ENCODE peak calls at places on chromosomes 2 and 18, in nine cellular contexts. O is stomach; M is left ventricle myocardium inferior; I is HCT116; V is WERI-Rb-1; W is ascending aorta; A is lower leg skin; C is CD8-positive, alpha-beta T cell; E is AG09309. X is an unnamed sample.

GRCh38 chr2:30664761-30665358 is 142.4 kb downstream of the CAPN13 start:
- DNase-seq in C (no peak), M (no peak), W (no peak), O (no peak), E (peak), I (peak), A (peak), V (no peak), X (peak)

GRCh38 chr2:144660518-144661316 is 140.8 kb upstream of the ZEB2 start:
- DNase-seq in I (no peak), E (no peak), A (no peak), W (no peak), O (no peak), V (peak), C (no peak), M (no peak), X (no peak)

GRCh38 chr18:34600118-34600517 is 110.0 kb upstream of the DTNA start:
- DNase-seq in E (no peak), C (no peak), A (no peak), O (no peak), I (no peak), V (no peak), M (no peak), W (no peak), X (no peak)

GRCh38 chr18:47594063-47594462 is 336.4 kb downstream of the SMAD2 start:
- DNase-seq in C (no peak), A (no peak), E (no peak), V (peak), I (no peak), W (no peak), M (no peak), O (no peak), X (no peak)

GRCh38 chr2:59167514-59167913 is 926.4 kb upstream of the FANCL start:
- DNase-seq in C (no peak), V (no peak), I (no peak), M (no peak), O (no peak), W (no peak), E (no peak), A (no peak), X (no peak)

GRCh38 chr2:239425496-239426098 is 24.8 kb upstream of the HDAC4 start:
- DNase-seq in E (no peak), C (no peak), M (no peak), I (no peak), A (no peak), O (no peak), W (no peak), V (no peak), X (no peak)

GRCh38 chr2:169507698-169508097 is 1.8 kb upstream of the KLHL41 start:
- DNase-seq in O (no peak), C (no peak), M (no peak), V (no peak), E (no peak), W (no peak), I (no peak), A (no peak), X (no peak)

GRCh38 chr2:179298666-179299065 is 34.0 kb upstream of the SESTD1 start:
- DNase-seq in E (no peak), A (no peak), V (no peak), O (no peak), C (no peak), W (no peak), I (no peak), M (no peak), X (no peak)

GRCh38 chr2:71858056-71858455 is 289.6 kb downstream of the CYP26B1 start:
- DNase-seq in W (no peak), O (no peak), M (no peak), E (no peak), C (no peak), V (no peak), I (no peak), A (no peak), X (no peak)

DNA sequence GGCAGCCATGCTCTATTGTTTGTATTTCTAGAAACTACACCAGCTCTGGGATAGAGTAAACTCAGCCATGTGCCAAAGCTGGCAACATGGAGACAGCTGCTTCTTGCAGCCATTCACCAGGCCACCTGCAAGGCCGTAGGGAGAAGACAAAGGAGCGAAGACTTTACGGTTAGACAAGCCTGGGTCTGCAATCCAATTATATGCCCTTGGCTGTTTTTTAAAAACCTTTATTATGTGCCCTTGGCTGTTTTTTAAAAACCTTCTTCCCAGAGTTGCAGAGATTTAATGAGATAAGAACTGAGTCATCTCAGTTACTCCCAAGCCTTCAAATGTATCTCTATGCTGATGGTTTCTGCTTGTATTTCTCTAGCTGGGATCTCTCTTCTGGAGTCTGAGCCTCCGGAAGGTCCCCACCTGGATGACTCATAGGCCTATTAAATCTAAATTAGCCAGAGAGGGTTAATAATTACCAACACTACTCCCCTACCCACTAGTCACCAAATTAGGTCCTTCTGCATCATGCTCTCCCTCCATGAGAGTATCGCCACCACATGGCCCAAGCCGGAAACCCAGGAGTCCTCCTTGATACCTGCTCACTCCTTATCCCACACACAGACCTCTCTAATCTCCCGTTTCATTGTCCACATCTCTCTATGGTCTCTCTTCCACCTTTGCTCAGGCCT is 17.5 kb upstream of the DPP4 start:
- DNase-seq in C (peak), V (peak), I (peak), A (no peak), W (no peak), O (no peak), M (no peak), E (no peak), X (no peak)
- TF ChIP-seq CTCF in C (no peak), V (peak), I (peak), A (no peak), W (no peak), O (no peak), M (no peak), E (peak), X (peak)

GRCh38 chr2:39435254-39435653 is 1.8 kb downstream of the MAP4K3 start:
- DNase-seq in A (no peak), M (no peak), V (peak), E (no peak), W (no peak), O (no peak), C (no peak), I (no peak), X (no peak)
- H3K4me3 ChIP-seq in A (no peak), M (peak), V (peak), E (peak), W (peak), O (peak), C (no peak), I (no peak), X (peak)

GRCh38 chr2:29329899-29330298 is 214.7 kb downstream of the CLIP4 start:
- DNase-seq in M (no peak), W (no peak), C (no peak), A (no peak), V (no peak), I (no peak), E (no peak), O (no peak), X (no peak)
- TF ChIP-seq CTCF in M (no peak), W (no peak), C (no peak), A (no peak), V (peak), I (peak), E (peak), O (no peak), X (peak)

DNA sequence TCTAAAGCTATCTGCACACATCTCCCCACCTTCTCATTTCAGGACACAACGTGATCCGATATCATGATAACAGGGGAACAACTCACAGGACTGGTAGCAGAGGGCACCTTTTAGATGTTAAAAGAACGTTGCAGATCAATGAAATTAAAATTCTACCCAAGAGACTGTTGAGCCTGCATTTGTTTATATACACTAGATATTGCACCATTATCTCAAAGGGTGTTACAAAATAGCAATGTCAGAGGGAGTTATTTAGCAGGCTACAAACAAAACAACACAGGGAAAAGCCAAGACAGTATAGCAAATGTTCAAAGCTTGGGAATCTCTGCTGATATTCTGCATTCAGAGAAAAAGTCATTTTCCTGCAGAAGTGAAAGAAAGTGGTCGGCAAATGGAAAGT is 139.5 kb downstream of the MYO5B start:
- DNase-seq in A (no peak), O (no peak), I (no peak), M (no peak), E (no peak), V (no peak), C (no peak), W (no peak), X (no peak)
- H3K4me3 ChIP-seq in A (no peak), O (no peak), I (no peak), M (no peak), E (no peak), V (no peak), C (no peak), W (no peak), X (no peak)

DNA sequence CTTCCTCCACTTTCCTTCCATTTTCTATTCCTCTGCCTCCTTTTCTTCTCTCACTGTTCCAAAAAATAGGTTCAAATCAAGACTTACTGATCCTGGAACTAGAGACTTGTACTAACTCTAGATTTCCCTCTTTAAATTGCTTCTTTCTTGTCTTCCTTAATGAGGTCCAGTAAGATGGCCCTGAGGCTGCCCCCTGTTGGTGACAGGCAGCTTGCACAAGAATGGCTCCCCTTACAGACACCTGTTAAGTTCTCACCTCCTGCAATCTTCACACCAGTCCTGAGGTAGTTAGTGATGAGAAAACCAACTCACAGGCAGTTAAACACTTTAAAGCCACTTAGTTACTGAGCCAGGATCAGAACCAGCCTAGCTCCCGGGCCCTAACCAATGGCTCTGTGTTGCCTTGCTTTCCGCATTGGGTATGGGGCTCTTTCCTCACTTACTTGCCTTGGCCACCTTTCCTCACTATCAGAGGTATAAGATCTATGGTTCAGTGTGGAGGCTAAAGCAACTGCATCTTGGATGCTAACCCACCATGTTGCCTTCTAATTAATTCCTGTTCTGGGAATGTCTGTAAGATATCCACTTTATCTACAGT is 130.6 kb downstream of the AKAIN1 start:
- DNase-seq in O (no peak), E (no peak), W (no peak), V (peak), M (no peak), I (no peak), A (no peak), C (no peak), X (no peak)
- TF ChIP-seq CTCF in O (no peak), E (no peak), W (no peak), V (peak), M (peak), I (no peak), A (no peak), C (no peak), X (peak)

GRCh38 chr2:218982312-218983262 is 2.4 kb downstream of the FEV start:
- DNase-seq in E (no peak), O (no peak), V (no peak), A (no peak), W (no peak), M (no peak), I (no peak), C (no peak), X (no peak)
- H3K4me3 ChIP-seq in E (no peak), O (peak), V (no peak), A (no peak), W (peak), M (peak), I (no peak), C (peak), X (no peak)

DNA sequence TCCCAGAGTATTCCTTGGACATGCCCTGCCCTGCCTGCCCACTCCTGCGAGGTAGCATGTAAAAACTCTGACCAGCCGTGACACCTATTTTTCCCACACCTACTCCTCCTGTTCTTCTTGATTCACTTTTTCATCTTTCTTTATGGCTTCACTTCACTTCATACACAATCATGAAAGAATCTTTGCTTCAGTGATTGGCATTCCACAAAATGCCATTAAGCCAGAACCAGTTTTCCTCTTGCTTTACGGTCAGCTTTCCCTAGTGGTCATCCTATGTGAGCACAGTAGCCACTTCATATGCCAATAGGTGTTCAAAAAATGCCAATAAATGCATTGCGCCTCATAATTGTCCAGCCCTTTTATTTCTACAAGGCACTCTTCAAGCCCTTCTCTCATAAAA is 42.5 kb upstream of the SETBP1 start:
- DNase-seq in W (no peak), V (no peak), E (no peak), A (no peak), M (no peak), C (no peak), O (no peak), I (no peak), X (peak)
- TF ChIP-seq CTCF in W (no peak), V (no peak), E (no peak), A (no peak), M (no peak), C (no peak), O (no peak), I (no peak), X (peak)

X was measured in epithelial cell of proximal tubule.